ENCODE peak calls at places on chromosomes 16 and 17, in seven cellular contexts. U, W, C, X, A, O and D are unnamed samples.

GRCh38 chr16:87451563-87452210 is 41.1 kb downstream of the ZCCHC14 start:
- DNase-seq in U (no peak), W (no peak), C (no peak), X (no peak), A (no peak), O (no peak), D (no peak)

GRCh38 chr16:56356276-56357241 is 68.8 kb downstream of the AMFR start:
- DNase-seq in U (peak), W (peak), C (peak), X (peak), A (peak), O (peak), D (peak)

GRCh38 chr16:24357511-24357910 is 101.4 kb downstream of the CACNG3 start:
- DNase-seq in U (no peak), W (no peak), C (no peak), X (no peak), A (no peak), O (no peak), D (no peak)

GRCh38 chr16:6019490-6019991 is 921.9 kb upstream of the EEF2KMT start:
- DNase-seq in U (no peak), W (no peak), C (no peak), X (no peak), A (no peak), O (no peak), D (no peak)

GRCh38 chr17:81359218-81359617 is 36.0 kb upstream of the BAHCC1 start:
- DNase-seq in U (no peak), W (no peak), C (no peak), X (no peak), A (no peak), O (no peak), D (no peak)

GRCh38 chr16:65833171-65833871 is 533.2 kb upstream of the CDH5 start:
- DNase-seq in U (peak), W (no peak), C (no peak), X (no peak), A (peak), O (no peak), D (no peak)

GRCh38 chr17:76265624-76266243 is 586 bp downstream of the UBALD2 start:
- DNase-seq in U (peak), W (peak), C (peak), X (peak), A (peak), O (no peak), D (no peak)

GRCh38 chr17:45296003-45296832 is 20.6 kb downstream of the MAP3K14 start:
- DNase-seq in U (peak), W (no peak), C (no peak), X (no peak), A (peak), O (no peak), D (peak)

GRCh38 chr17:69505740-69506139 is 91.2 kb downstream of the MAP2K6 start:
- DNase-seq in U (no peak), W (no peak), C (no peak), X (no peak), A (no peak), O (no peak), D (no peak)

GRCh38 chr17:68509151-68510057 is 2.8 kb upstream of the PRKAR1A start:
- DNase-seq in U (peak), W (no peak), C (no peak), X (peak), A (no peak), O (peak), D (peak)

GRCh38 chr17:66920965-66921364 is 43.5 kb upstream of the CACNG4 start:
- DNase-seq in U (no peak), W (no peak), C (no peak), X (no peak), A (peak), O (no peak), D (no peak)

GRCh38 chr16:29645699-29646187 is 17.3 kb upstream of the SPN start:
- DNase-seq in U (no peak), W (no peak), C (no peak), X (no peak), A (peak), O (no peak), D (no peak)

GRCh38 chr17:53525590-53525989 is 297.1 kb upstream of the KIF2B start:
- DNase-seq in U (no peak), W (no peak), C (no peak), X (no peak), A (no peak), O (no peak), D (no peak)

GRCh38 chr16:46974352-46974751 is 878 bp upstream of the DNAJA2 start:
- DNase-seq in U (no peak), W (no peak), C (no peak), X (no peak), A (peak), O (no peak), D (no peak)

GRCh38 chr16:15518412-15519351 is 84.3 kb downstream of the BMERB1 start:
- DNase-seq in U (peak), W (peak), C (no peak), X (peak), A (peak), O (peak), D (no peak)

GRCh38 chr17:18382441-18383078 is 5.0 kb downstream of the EVPLL start:
- DNase-seq in U (no peak), W (no peak), C (no peak), X (no peak), A (no peak), O (no peak), D (peak)

GRCh38 chr17:40432864-40433528 is 10.3 kb upstream of the IGFBP4 start:
- DNase-seq in U (peak), W (no peak), C (no peak), X (no peak), A (peak), O (peak), D (no peak)

GRCh38 chr16:12784076-12784475 is 19.6 kb downstream of the CPPED1 start:
- DNase-seq in U (peak), W (no peak), C (no peak), X (no peak), A (peak), O (no peak), D (no peak)

GRCh38 chr16:1308036-1308976 is 1.1 kb upstream of the UBE2I start:
- DNase-seq in U (no peak), W (no peak), C (no peak), X (no peak), A (peak), O (no peak), D (no peak)